ENCODE peak calls at places on chromosome 2, in six cellular contexts. U, B, S, E, C and X are unnamed samples.

GRCh38 chr2:66574701-66575624 is 140.0 kb downstream of the MEIS1 start:
- DNase-seq in U (peak; percentile 79), B (no peak), S (peak; percentile 41), E (peak; percentile 74), C (no peak), X (no peak)

GRCh38 chr2:69621440-69621839 is 22.1 kb downstream of the AAK1 start:
- DNase-seq in U (no peak), B (no peak), S (no peak), E (no peak), C (no peak), X (no peak)

GRCh38 chr2:168687314-168687713 is 115.1 kb upstream of the NOSTRIN start:
- DNase-seq in U (no peak), B (no peak), S (no peak), E (peak; percentile 33), C (no peak), X (no peak)

GRCh38 chr2:101864426-101864825 is 127.3 kb upstream of the IL1R2 start:
- DNase-seq in U (no peak), B (no peak), S (no peak), E (no peak), C (no peak), X (no peak)

GRCh38 chr2:175234153-175234552 is 52.6 kb upstream of the ATP5MC3 start:
- DNase-seq in U (no peak), B (no peak), S (no peak), E (peak; percentile 27), C (no peak), X (no peak)

GRCh38 chr2:129233751-129234406 is 745.6 kb upstream of the RAB6C start:
- DNase-seq in U (no peak), B (no peak), S (no peak), E (no peak), C (no peak), X (no peak)

GRCh38 chr2:176174382-176174834 is 14.1 kb upstream of the HOXD1 start:
- DNase-seq in U (no peak), B (no peak), S (no peak), E (no peak), C (no peak), X (no peak)

GRCh38 chr2:79876430-79876829 is 363.6 kb downstream of the CTNNA2 start:
- DNase-seq in U (no peak), B (no peak), S (no peak), E (peak; percentile 4), C (no peak), X (no peak)

GRCh38 chr2:138421315-138421970 is 80.1 kb upstream of the SPOPL start:
- DNase-seq in U (peak; percentile 24), B (no peak), S (no peak), E (peak; percentile 48), C (no peak), X (no peak)

GRCh38 chr2:29224693-29225551 is 109.7 kb downstream of the CLIP4 start:
- DNase-seq in U (no peak), B (no peak), S (no peak), E (no peak), C (no peak), X (no peak)